ENCODE peak calls at places on chromosomes 13 and 19, in seven cellular contexts. G, M, Q, I, D, E and S are unnamed samples. For H3K36me3 and H3K9me3, the result is how much of the 10 kb centered on the place peaks cover.

GRCh38 chr19:5339950-5340636 is 519 bp downstream of the PTPRS start:
- DNase-seq in G (no peak), M (no peak), Q (no peak), I (no peak), D (peak), E (no peak), S (peak)

GRCh38 chr13:99013951-99014350 is 36.1 kb upstream of the DOCK9 start:
- DNase-seq in G (no peak), M (no peak), Q (no peak), I (no peak), D (no peak), E (no peak), S (no peak)

GRCh38 chr19:1058112-1058511 is 8.9 kb upstream of the ARHGAP45 start:
- DNase-seq in G (no peak), M (no peak), Q (no peak), I (no peak), D (no peak), E (no peak), S (no peak)

GRCh38 chr13:95644611-95645052 is at the start of gene DZIP1:
- DNase-seq in G (no peak), M (peak), Q (peak), I (peak), D (peak), E (peak), S (peak)

GRCh38 chr13:34864650-34865049 is 77.4 kb upstream of the NBEA start:
- DNase-seq in G (no peak), M (no peak), Q (peak), I (no peak), D (no peak), E (no peak), S (no peak)

GRCh38 chr19:5035817-5036732 is 67.2 kb downstream of the KDM4B start:
- DNase-seq in G (no peak), M (no peak), Q (no peak), I (peak), D (no peak), E (no peak), S (no peak)

GRCh38 chr13:31044658-31045620 is 112.5 kb downstream of the TEX26 start:
- DNase-seq in G (no peak), M (no peak), Q (no peak), I (no peak), D (no peak), E (no peak), S (no peak)

GRCh38 chr19:2577722-2578335 is 101.9 kb downstream of the GADD45B start:
- DNase-seq in G (no peak), M (no peak), Q (no peak), I (no peak), D (no peak), E (no peak), S (no peak)

GRCh38 chr13:98647121-98647520 is 70.2 kb upstream of the STK24 start:
- DNase-seq in G (no peak), M (no peak), Q (no peak), I (no peak), D (no peak), E (no peak), S (no peak)

GRCh38 chr13:107866666-107867623 is 348.4 kb downstream of the LIG4 start:
- DNase-seq in G (no peak), M (peak), Q (peak), I (peak), D (peak), E (no peak), S (peak)

GRCh38 chr13:110645750-110646149 is 30.4 kb downstream of the NAXD start:
- DNase-seq in G (no peak), M (no peak), Q (no peak), I (no peak), D (no peak), E (no peak), S (no peak)

GRCh38 chr13:111282425-111282824 is 38.0 kb upstream of the TEX29 start:
- DNase-seq in G (no peak), M (no peak), Q (no peak), I (no peak), D (no peak), E (no peak), S (no peak)

GRCh38 chr19:38660724-38661123 is 13.3 kb downstream of the ACTN4 start:
- DNase-seq in G (no peak), M (no peak), Q (no peak), I (no peak), D (no peak), E (no peak), S (no peak)

GRCh38 chr13:113060557-113061270 is 44.9 kb upstream of the F7 start:
- DNase-seq in G (no peak), M (no peak), Q (no peak), I (no peak), D (no peak), E (no peak), S (no peak)

GRCh38 chr13:24502567-24503375 is 9.8 kb downstream of the PARP4 start:
- DNase-seq in G (no peak), M (peak), Q (peak), I (no peak), D (no peak), E (no peak), S (no peak)

GRCh38 chr13:51152713-51153112 is 41.6 kb upstream of the C13orf42 start:
- DNase-seq in G (no peak), M (no peak), Q (peak), I (no peak), D (peak), E (no peak), S (peak)

GRCh38 chr13:51816604-51817254 is 12.8 kb upstream of the DHRS12 start:
- DNase-seq in G (no peak), M (no peak), Q (no peak), I (no peak), D (no peak), E (no peak), S (no peak)

GRCh38 chr19:18021121-18021755 is 13.3 kb downstream of the ARRDC2 start:
- DNase-seq in G (no peak), M (peak), Q (peak), I (peak), D (no peak), E (peak), S (no peak)

GRCh38 chr13:26695891-26696311 is 64.7 kb downstream of the GPR12 start:
- DNase-seq in G (no peak), M (no peak), Q (no peak), I (no peak), D (peak), E (no peak), S (no peak)

GRCh38 chr19:19528721-19529490 is at the start of gene YJEFN3:
- DNase-seq in G (no peak), M (peak), Q (peak), I (peak), D (peak), E (no peak), S (peak)

GRCh38 chr13:31204592-31204991 is 4.8 kb downstream of the B3GLCT start:
- DNase-seq in G (no peak), M (no peak), Q (peak), I (no peak), D (peak), E (no peak), S (peak)

GRCh38 chr13:105914637-105915036 is 620.8 kb downstream of the EFNB2 start:
- DNase-seq in G (no peak), M (no peak), Q (peak), I (no peak), D (no peak), E (no peak), S (no peak)

GRCh38 chr19:38664503-38665211 is 17.2 kb downstream of the ACTN4 start:
- DNase-seq in G (no peak), M (no peak), Q (no peak), I (no peak), D (no peak), E (no peak), S (no peak)

GRCh38 chr19:47111081-47111589 is 2.4 kb downstream of the ZC3H4 start:
- DNase-seq in G (no peak), M (peak), Q (no peak), I (no peak), D (peak), E (no peak), S (peak)

GRCh38 chr13:93325303-93326297 is 99.0 kb downstream of the GPC6 start:
- DNase-seq in G (no peak), M (no peak), Q (no peak), I (no peak), D (no peak), E (no peak), S (peak)

GRCh38 chr13:93744886-93745285 is 518.3 kb downstream of the GPC6 start:
- DNase-seq in G (no peak), M (no peak), Q (no peak), I (no peak), D (no peak), E (no peak), S (no peak)

GRCh38 chr19:18503971-18504885 is 17.6 kb downstream of the ELL start:
- DNase-seq in G (no peak), M (no peak), Q (no peak), I (no peak), D (peak), E (no peak), S (no peak)

GRCh38 chr13:50989476-50989875 is 79.9 kb downstream of the RNASEH2B start:
- DNase-seq in G (no peak), M (no peak), Q (peak), I (peak), D (peak), E (peak), S (no peak)

GRCh38 chr19:35265126-35265995 is 3.4 kb upstream of the USF2 start:
- DNase-seq in G (no peak), M (no peak), Q (no peak), I (peak), D (peak), E (peak), S (no peak)

GRCh38 chr13:60583196-60583908 is 186.3 kb downstream of the TDRD3 start:
- DNase-seq in G (no peak), M (no peak), Q (peak), I (no peak), D (no peak), E (peak), S (no peak)

GRCh38 chr19:57241181-57241580 is 749 bp downstream of the ZNF805 start:
- DNase-seq in G (no peak), M (no peak), Q (peak), I (no peak), D (no peak), E (no peak), S (no peak)

GRCh38 chr19:38654478-38655079 is 7.1 kb downstream of the ACTN4 start:
- DNase-seq in G (no peak), M (no peak), Q (peak), I (no peak), D (peak), E (no peak), S (no peak)

GRCh38 chr19:48752511-48753365 is at the start of gene FUT1:
- DNase-seq in G (no peak), M (peak), Q (peak), I (peak), D (peak), E (no peak), S (peak)

GRCh38 chr13:76216729-76217128 is 580.6 kb downstream of the LMO7 start:
- DNase-seq in G (no peak), M (no peak), Q (peak), I (no peak), D (no peak), E (no peak), S (no peak)

GRCh38 chr13:23751195-23751594 is 138.0 kb downstream of the MIPEP start:
- DNase-seq in G (no peak), M (no peak), Q (peak), I (no peak), D (no peak), E (no peak), S (no peak)

GRCh38 chr19:7679771-7680605 is 645 bp upstream of the TRAPPC5 start:
- DNase-seq in G (no peak), M (no peak), Q (no peak), I (no peak), D (peak), E (no peak), S (no peak)

GRCh38 chr19:7680606-7681335 is at the start of gene TRAPPC5:
- DNase-seq in G (no peak), M (peak), Q (peak), I (peak), D (peak), E (peak), S (peak)

GRCh38 chr19:7679017-7679720 is 1.5 kb upstream of the TRAPPC5 start:
- DNase-seq in G (no peak), M (no peak), Q (no peak), I (peak), D (peak), E (no peak), S (peak)

GRCh38 chr19:7682175-7682855 is 1.7 kb downstream of the TRAPPC5 start:
- DNase-seq in G (no peak), M (peak), Q (no peak), I (no peak), D (no peak), E (no peak), S (no peak)

GRCh38 chr19:7681336-7682174 is 922 bp downstream of the TRAPPC5 start:
- DNase-seq in G (peak), M (peak), Q (peak), I (peak), D (peak), E (peak), S (peak)
- TF ChIP-seq CTCF in G (peak), M (peak), Q (peak), I (peak), D (peak), E (peak), S (peak)

GRCh38 chr19:44232867-44233266 is 20.5 kb downstream of the ZNF227 start:
- DNase-seq in G (no peak), M (no peak), Q (no peak), I (no peak), D (no peak), E (no peak), S (no peak)
- H3K36me3 ChIP-seq in G (half or more), M (under half), Q (under half), I (under half), D (half or more), E (half or more), S (half or more)

GRCh38 chr19:55044286-55044685 is 6.2 kb upstream of the GP6 start:
- DNase-seq in G (no peak), M (no peak), Q (no peak), I (no peak), D (no peak), E (no peak), S (no peak)

GRCh38 chr19:55046975-55047622 is 9.0 kb upstream of the GP6 start:
- DNase-seq in G (no peak), M (no peak), Q (no peak), I (no peak), D (no peak), E (no peak), S (no peak)

GRCh38 chr19:55042688-55043087 is 4.6 kb upstream of the GP6 start:
- DNase-seq in G (no peak), M (no peak), Q (no peak), I (no peak), D (no peak), E (no peak), S (no peak)

GRCh38 chr19:55042344-55042678 is 4.2 kb upstream of the GP6 start:
- DNase-seq in G (no peak), M (no peak), Q (no peak), I (no peak), D (no peak), E (no peak), S (no peak)

GRCh38 chr19:55044771-55045716 is 7.0 kb upstream of the GP6 start:
- DNase-seq in G (no peak), M (no peak), Q (no peak), I (no peak), D (no peak), E (no peak), S (no peak)
- H3K9me3 ChIP-seq in G (under half), M (under half), Q (under half), I (under half), D (under half), E (under half), S (under half)

DNA sequence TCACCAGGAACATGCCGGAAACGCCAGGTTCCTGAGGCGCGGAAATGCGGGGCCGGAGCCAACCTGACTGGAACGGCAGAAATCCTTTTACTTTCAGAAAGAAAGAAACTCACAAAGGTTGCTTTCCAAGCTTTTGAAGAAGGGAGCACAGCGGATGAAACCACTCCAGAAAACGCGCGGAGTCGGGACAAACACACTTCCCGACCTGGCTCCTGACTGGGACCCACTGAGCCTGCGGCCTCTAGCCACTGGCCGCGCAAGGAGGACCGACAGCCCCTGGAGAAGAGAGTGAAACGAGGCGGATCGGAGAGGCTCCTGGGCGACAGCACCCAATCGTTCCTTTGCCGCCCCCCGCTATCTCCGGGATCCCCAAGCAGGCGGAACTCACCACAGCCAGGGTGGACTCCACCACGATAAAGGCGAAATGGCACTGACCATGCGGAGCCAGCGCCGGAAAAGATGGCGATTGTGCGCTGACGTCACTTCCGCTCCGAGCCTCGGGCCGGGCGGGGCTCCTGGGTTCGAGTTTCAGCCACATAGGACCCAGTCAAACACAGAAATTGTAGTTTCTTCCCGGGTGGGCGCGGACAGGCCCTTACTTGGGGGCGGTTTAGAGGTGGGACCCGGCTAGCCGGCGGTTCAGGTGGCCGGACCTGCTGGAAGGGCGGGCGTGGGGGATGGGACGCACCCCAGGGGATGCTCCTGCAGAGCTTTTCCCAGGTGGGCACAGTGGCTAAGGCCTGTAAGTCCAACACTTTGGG is at the start of gene ZNF121:
- DNase-seq in G (no peak), M (peak), Q (peak), I (peak), D (peak), E (peak), S (peak)
- TF ChIP-seq CTCF in G (no peak), M (no peak), Q (no peak), I (no peak), D (no peak), E (no peak), S (no peak)

GRCh38 chr13:100608906-100609305 is 20.3 kb upstream of the GGACT start:
- DNase-seq in G (no peak), M (no peak), Q (peak), I (no peak), D (no peak), E (no peak), S (no peak)
- H3K36me3 ChIP-seq in G (under half), M (under half), Q (under half), I (under half), D (under half), E (under half), S (under half)

GRCh38 chr19:23436318-23436717 is 41.0 kb upstream of the ZNF91 start:
- DNase-seq in G (no peak), M (no peak), Q (no peak), I (no peak), D (peak), E (no peak), S (peak)
- H3K9me3 ChIP-seq in G (under half), M (under half), Q (under half), I (under half), D (under half), E (under half), S (under half)

GRCh38 chr19:33998302-33998701 is 174.0 kb upstream of the LSM14A start:
- DNase-seq in G (no peak), M (no peak), Q (no peak), I (no peak), D (no peak), E (no peak), S (peak)

GRCh38 chr19:33998739-33999345 is 173.5 kb upstream of the LSM14A start:
- DNase-seq in G (no peak), M (no peak), Q (peak), I (no peak), D (no peak), E (no peak), S (no peak)

GRCh38 chr19:33997690-33998089 is 174.6 kb upstream of the LSM14A start:
- DNase-seq in G (no peak), M (no peak), Q (no peak), I (no peak), D (no peak), E (no peak), S (no peak)
- TF ChIP-seq CTCF in G (peak), M (peak), Q (no peak), I (no peak), D (no peak), E (no peak), S (peak)